ENCODE peak calls at places on chromosomes 1 and 21, in eight cellular contexts. One of them, this sample, is unnamed.

GRCh38 chr21:37915941-37916794 is at the start of gene KCNJ6:
- DNase-seq in GM10248: no peak
- DNase-seq in Ammon's horn: peak
- DNase-seq in renal cortical epithelial cell: peak
- DNase-seq in HTR-8/SVneo: peak
- DNase-seq in stimulated activated CD4-positive, alpha-beta T cell treated with anti-CD3 and anti-CD28 coated beads, Interleukin-4, amount 100 ng/mL, for 4 hours: no peak
- DNase-seq in mucosa of gallbladder: no peak
- DNase-seq in uterus: no peak
- DNase-seq in this sample: no peak

GRCh38 chr1:22600071-22600816 is 36.2 kb upstream of the C1QA start:
- DNase-seq in GM10248: no peak
- DNase-seq in Ammon's horn: no peak
- DNase-seq in renal cortical epithelial cell: no peak
- DNase-seq in HTR-8/SVneo: no peak
- DNase-seq in stimulated activated CD4-positive, alpha-beta T cell treated with anti-CD3 and anti-CD28 coated beads, Interleukin-4, amount 100 ng/mL, for 4 hours: no peak
- DNase-seq in mucosa of gallbladder: no peak
- DNase-seq in uterus: no peak
- DNase-seq in this sample: no peak

GRCh38 chr21:46424621-46425020 is 34.1 kb upstream of the DIP2A start:
- DNase-seq in GM10248: no peak
- DNase-seq in Ammon's horn: no peak
- DNase-seq in renal cortical epithelial cell: no peak
- DNase-seq in HTR-8/SVneo: no peak
- DNase-seq in stimulated activated CD4-positive, alpha-beta T cell treated with anti-CD3 and anti-CD28 coated beads, Interleukin-4, amount 100 ng/mL, for 4 hours: no peak
- DNase-seq in mucosa of gallbladder: no peak
- DNase-seq in uterus: no peak
- DNase-seq in this sample: no peak

GRCh38 chr1:47561523-47562007 is 123.7 kb downstream of the FOXD2 start:
- DNase-seq in GM10248: no peak
- DNase-seq in Ammon's horn: no peak
- DNase-seq in renal cortical epithelial cell: peak
- DNase-seq in HTR-8/SVneo: no peak
- DNase-seq in stimulated activated CD4-positive, alpha-beta T cell treated with anti-CD3 and anti-CD28 coated beads, Interleukin-4, amount 100 ng/mL, for 4 hours: no peak
- DNase-seq in mucosa of gallbladder: no peak
- DNase-seq in uterus: no peak
- DNase-seq in this sample: no peak

GRCh38 chr1:7278045-7278444 is 492.8 kb downstream of the CAMTA1 start:
- DNase-seq in GM10248: no peak
- DNase-seq in Ammon's horn: no peak
- DNase-seq in renal cortical epithelial cell: no peak
- DNase-seq in HTR-8/SVneo: no peak
- DNase-seq in stimulated activated CD4-positive, alpha-beta T cell treated with anti-CD3 and anti-CD28 coated beads, Interleukin-4, amount 100 ng/mL, for 4 hours: no peak
- DNase-seq in mucosa of gallbladder: peak
- DNase-seq in uterus: no peak
- DNase-seq in this sample: no peak

GRCh38 chr1:94334156-94334555 is 84.0 kb upstream of the ABCD3 start:
- DNase-seq in GM10248: no peak
- DNase-seq in Ammon's horn: no peak
- DNase-seq in renal cortical epithelial cell: peak
- DNase-seq in HTR-8/SVneo: no peak
- DNase-seq in stimulated activated CD4-positive, alpha-beta T cell treated with anti-CD3 and anti-CD28 coated beads, Interleukin-4, amount 100 ng/mL, for 4 hours: no peak
- DNase-seq in mucosa of gallbladder: no peak
- DNase-seq in uterus: no peak
- DNase-seq in this sample: no peak

GRCh38 chr1:50710099-50710498 is 250.0 kb downstream of the FAF1 start:
- DNase-seq in GM10248: no peak
- DNase-seq in Ammon's horn: no peak
- DNase-seq in renal cortical epithelial cell: no peak
- DNase-seq in HTR-8/SVneo: no peak
- DNase-seq in stimulated activated CD4-positive, alpha-beta T cell treated with anti-CD3 and anti-CD28 coated beads, Interleukin-4, amount 100 ng/mL, for 4 hours: no peak
- DNase-seq in mucosa of gallbladder: no peak
- DNase-seq in uterus: no peak
- DNase-seq in this sample: no peak

GRCh38 chr1:159923203-159924024 is 1.9 kb downstream of the TAGLN2 start:
- DNase-seq in GM10248: peak
- DNase-seq in Ammon's horn: peak
- DNase-seq in renal cortical epithelial cell: peak
- DNase-seq in HTR-8/SVneo: peak
- DNase-seq in stimulated activated CD4-positive, alpha-beta T cell treated with anti-CD3 and anti-CD28 coated beads, Interleukin-4, amount 100 ng/mL, for 4 hours: peak
- DNase-seq in mucosa of gallbladder: peak
- DNase-seq in uterus: peak
- DNase-seq in this sample: peak

GRCh38 chr1:110481968-110482623 is 31.1 kb downstream of the PROK1 start:
- DNase-seq in GM10248: no peak
- DNase-seq in Ammon's horn: no peak
- DNase-seq in renal cortical epithelial cell: no peak
- DNase-seq in HTR-8/SVneo: no peak
- DNase-seq in stimulated activated CD4-positive, alpha-beta T cell treated with anti-CD3 and anti-CD28 coated beads, Interleukin-4, amount 100 ng/mL, for 4 hours: no peak
- DNase-seq in mucosa of gallbladder: no peak
- DNase-seq in uterus: no peak
- DNase-seq in this sample: no peak

GRCh38 chr1:112083487-112083886 is 94.0 kb upstream of the KCND3 start:
- DNase-seq in GM10248: no peak
- DNase-seq in Ammon's horn: no peak
- DNase-seq in renal cortical epithelial cell: peak
- DNase-seq in HTR-8/SVneo: no peak
- DNase-seq in stimulated activated CD4-positive, alpha-beta T cell treated with anti-CD3 and anti-CD28 coated beads, Interleukin-4, amount 100 ng/mL, for 4 hours: no peak
- DNase-seq in mucosa of gallbladder: no peak
- DNase-seq in uterus: no peak
- DNase-seq in this sample: no peak

GRCh38 chr1:201608635-201609395 is 69.9 kb downstream of the NAV1 start:
- DNase-seq in GM10248: no peak
- DNase-seq in Ammon's horn: peak
- DNase-seq in renal cortical epithelial cell: no peak
- DNase-seq in HTR-8/SVneo: no peak
- DNase-seq in stimulated activated CD4-positive, alpha-beta T cell treated with anti-CD3 and anti-CD28 coated beads, Interleukin-4, amount 100 ng/mL, for 4 hours: no peak
- DNase-seq in mucosa of gallbladder: no peak
- DNase-seq in uterus: peak
- DNase-seq in this sample: no peak

GRCh38 chr1:107782192-107782845 is 182.7 kb downstream of the VAV3 start:
- DNase-seq in GM10248: no peak
- DNase-seq in Ammon's horn: peak
- DNase-seq in renal cortical epithelial cell: peak
- DNase-seq in HTR-8/SVneo: peak
- DNase-seq in stimulated activated CD4-positive, alpha-beta T cell treated with anti-CD3 and anti-CD28 coated beads, Interleukin-4, amount 100 ng/mL, for 4 hours: no peak
- DNase-seq in mucosa of gallbladder: peak
- DNase-seq in uterus: no peak
- DNase-seq in this sample: peak

GRCh38 chr1:177423083-177423482 is 252.3 kb downstream of the BRINP2 start:
- DNase-seq in GM10248: no peak
- DNase-seq in Ammon's horn: no peak
- DNase-seq in renal cortical epithelial cell: no peak
- DNase-seq in HTR-8/SVneo: no peak
- DNase-seq in stimulated activated CD4-positive, alpha-beta T cell treated with anti-CD3 and anti-CD28 coated beads, Interleukin-4, amount 100 ng/mL, for 4 hours: no peak
- DNase-seq in mucosa of gallbladder: no peak
- DNase-seq in uterus: no peak
- DNase-seq in this sample: no peak

GRCh38 chr21:42381347-42381984 is 14.4 kb downstream of the TMPRSS3 start:
- DNase-seq in GM10248: no peak
- DNase-seq in Ammon's horn: no peak
- DNase-seq in renal cortical epithelial cell: peak
- DNase-seq in HTR-8/SVneo: no peak
- DNase-seq in stimulated activated CD4-positive, alpha-beta T cell treated with anti-CD3 and anti-CD28 coated beads, Interleukin-4, amount 100 ng/mL, for 4 hours: no peak
- DNase-seq in mucosa of gallbladder: peak
- DNase-seq in uterus: no peak
- DNase-seq in this sample: no peak

GRCh38 chr1:28592314-28593071 is 428 bp downstream of the RAB42 start:
- DNase-seq in GM10248: peak
- DNase-seq in Ammon's horn: no peak
- DNase-seq in renal cortical epithelial cell: no peak
- DNase-seq in HTR-8/SVneo: no peak
- DNase-seq in stimulated activated CD4-positive, alpha-beta T cell treated with anti-CD3 and anti-CD28 coated beads, Interleukin-4, amount 100 ng/mL, for 4 hours: peak
- DNase-seq in mucosa of gallbladder: no peak
- DNase-seq in uterus: peak
- DNase-seq in this sample: no peak

GRCh38 chr1:232620356-232620841 is 9.5 kb downstream of the SIPA1L2 start:
- DNase-seq in GM10248: no peak
- DNase-seq in Ammon's horn: peak
- DNase-seq in renal cortical epithelial cell: peak
- DNase-seq in HTR-8/SVneo: peak
- DNase-seq in stimulated activated CD4-positive, alpha-beta T cell treated with anti-CD3 and anti-CD28 coated beads, Interleukin-4, amount 100 ng/mL, for 4 hours: no peak
- DNase-seq in mucosa of gallbladder: peak
- DNase-seq in uterus: peak
- DNase-seq in this sample: no peak

GRCh38 chr1:39398278-39399010 is 93.0 kb upstream of the BMP8A start:
- DNase-seq in GM10248: no peak
- DNase-seq in Ammon's horn: peak
- DNase-seq in renal cortical epithelial cell: peak
- DNase-seq in HTR-8/SVneo: peak
- DNase-seq in stimulated activated CD4-positive, alpha-beta T cell treated with anti-CD3 and anti-CD28 coated beads, Interleukin-4, amount 100 ng/mL, for 4 hours: peak
- DNase-seq in mucosa of gallbladder: peak
- DNase-seq in uterus: peak
- DNase-seq in this sample: peak

GRCh38 chr21:28644762-28645161 is 347.9 kb downstream of the LTN1 start:
- DNase-seq in GM10248: no peak
- DNase-seq in Ammon's horn: no peak
- DNase-seq in renal cortical epithelial cell: no peak
- DNase-seq in HTR-8/SVneo: no peak
- DNase-seq in stimulated activated CD4-positive, alpha-beta T cell treated with anti-CD3 and anti-CD28 coated beads, Interleukin-4, amount 100 ng/mL, for 4 hours: no peak
- DNase-seq in mucosa of gallbladder: no peak
- DNase-seq in uterus: no peak
- DNase-seq in this sample: no peak

GRCh38 chr21:38996355-38996754 is 186.9 kb downstream of the PSMG1 start:
- DNase-seq in GM10248: no peak
- DNase-seq in Ammon's horn: no peak
- DNase-seq in renal cortical epithelial cell: no peak
- DNase-seq in HTR-8/SVneo: no peak
- DNase-seq in stimulated activated CD4-positive, alpha-beta T cell treated with anti-CD3 and anti-CD28 coated beads, Interleukin-4, amount 100 ng/mL, for 4 hours: no peak
- DNase-seq in mucosa of gallbladder: no peak
- DNase-seq in uterus: no peak
- DNase-seq in this sample: no peak

GRCh38 chr1:173482683-173483082 is 5.5 kb downstream of the PRDX6 start:
- DNase-seq in GM10248: no peak
- DNase-seq in Ammon's horn: no peak
- DNase-seq in renal cortical epithelial cell: no peak
- DNase-seq in HTR-8/SVneo: no peak
- DNase-seq in stimulated activated CD4-positive, alpha-beta T cell treated with anti-CD3 and anti-CD28 coated beads, Interleukin-4, amount 100 ng/mL, for 4 hours: no peak
- DNase-seq in mucosa of gallbladder: no peak
- DNase-seq in uterus: no peak
- DNase-seq in this sample: no peak

GRCh38 chr1:199859525-199859924 is 168.0 kb upstream of the NR5A2 start:
- DNase-seq in GM10248: no peak
- DNase-seq in Ammon's horn: peak
- DNase-seq in renal cortical epithelial cell: peak
- DNase-seq in HTR-8/SVneo: peak
- DNase-seq in stimulated activated CD4-positive, alpha-beta T cell treated with anti-CD3 and anti-CD28 coated beads, Interleukin-4, amount 100 ng/mL, for 4 hours: no peak
- DNase-seq in mucosa of gallbladder: no peak
- DNase-seq in uterus: no peak
- DNase-seq in this sample: peak

GRCh38 chr1:47444578-47445465 is 7.0 kb downstream of the FOXD2 start:
- DNase-seq in GM10248: no peak
- DNase-seq in Ammon's horn: no peak
- DNase-seq in renal cortical epithelial cell: no peak
- DNase-seq in HTR-8/SVneo: no peak
- DNase-seq in stimulated activated CD4-positive, alpha-beta T cell treated with anti-CD3 and anti-CD28 coated beads, Interleukin-4, amount 100 ng/mL, for 4 hours: peak
- DNase-seq in mucosa of gallbladder: no peak
- DNase-seq in uterus: no peak
- DNase-seq in this sample: no peak

GRCh38 chr1:156717411-156717810 is 10.9 kb upstream of the METTL25B start:
- DNase-seq in GM10248: no peak
- DNase-seq in Ammon's horn: no peak
- DNase-seq in renal cortical epithelial cell: no peak
- DNase-seq in HTR-8/SVneo: no peak
- DNase-seq in stimulated activated CD4-positive, alpha-beta T cell treated with anti-CD3 and anti-CD28 coated beads, Interleukin-4, amount 100 ng/mL, for 4 hours: no peak
- DNase-seq in mucosa of gallbladder: no peak
- DNase-seq in uterus: no peak
- DNase-seq in this sample: no peak

GRCh38 chr1:35452086-35452485 is 105.1 kb downstream of the KIAA0319L start:
- DNase-seq in GM10248: no peak
- DNase-seq in Ammon's horn: peak
- DNase-seq in renal cortical epithelial cell: peak
- DNase-seq in HTR-8/SVneo: no peak
- DNase-seq in stimulated activated CD4-positive, alpha-beta T cell treated with anti-CD3 and anti-CD28 coated beads, Interleukin-4, amount 100 ng/mL, for 4 hours: no peak
- DNase-seq in mucosa of gallbladder: peak
- DNase-seq in uterus: no peak
- DNase-seq in this sample: no peak

GRCh38 chr1:203199481-203200058 is 13.1 kb upstream of the CHI3L1 start:
- DNase-seq in GM10248: no peak
- DNase-seq in Ammon's horn: no peak
- DNase-seq in renal cortical epithelial cell: no peak
- DNase-seq in HTR-8/SVneo: no peak
- DNase-seq in stimulated activated CD4-positive, alpha-beta T cell treated with anti-CD3 and anti-CD28 coated beads, Interleukin-4, amount 100 ng/mL, for 4 hours: no peak
- DNase-seq in mucosa of gallbladder: no peak
- DNase-seq in uterus: no peak
- DNase-seq in this sample: no peak

GRCh38 chr1:46675549-46676314 is 4.1 kb downstream of the TEX38 start:
- DNase-seq in GM10248: peak
- DNase-seq in Ammon's horn: no peak
- DNase-seq in renal cortical epithelial cell: peak
- DNase-seq in HTR-8/SVneo: no peak
- DNase-seq in stimulated activated CD4-positive, alpha-beta T cell treated with anti-CD3 and anti-CD28 coated beads, Interleukin-4, amount 100 ng/mL, for 4 hours: no peak
- DNase-seq in mucosa of gallbladder: no peak
- DNase-seq in uterus: no peak
- DNase-seq in this sample: no peak

GRCh38 chr1:45584351-45585109 is 689 bp downstream of the NASP start:
- DNase-seq in GM10248: peak
- DNase-seq in Ammon's horn: peak
- DNase-seq in renal cortical epithelial cell: peak
- DNase-seq in HTR-8/SVneo: peak
- DNase-seq in stimulated activated CD4-positive, alpha-beta T cell treated with anti-CD3 and anti-CD28 coated beads, Interleukin-4, amount 100 ng/mL, for 4 hours: peak
- DNase-seq in mucosa of gallbladder: peak
- DNase-seq in uterus: peak
- DNase-seq in this sample: peak

GRCh38 chr1:25523512-25523911 is 19.9 kb upstream of the LDLRAP1 start:
- DNase-seq in GM10248: no peak
- DNase-seq in Ammon's horn: no peak
- DNase-seq in renal cortical epithelial cell: no peak
- DNase-seq in HTR-8/SVneo: peak
- DNase-seq in stimulated activated CD4-positive, alpha-beta T cell treated with anti-CD3 and anti-CD28 coated beads, Interleukin-4, amount 100 ng/mL, for 4 hours: no peak
- DNase-seq in mucosa of gallbladder: no peak
- DNase-seq in uterus: no peak
- DNase-seq in this sample: no peak

GRCh38 chr21:38768385-38769071 is 37.2 kb upstream of the ETS2 start:
- DNase-seq in GM10248: peak
- DNase-seq in Ammon's horn: no peak
- DNase-seq in renal cortical epithelial cell: peak
- DNase-seq in HTR-8/SVneo: no peak
- DNase-seq in stimulated activated CD4-positive, alpha-beta T cell treated with anti-CD3 and anti-CD28 coated beads, Interleukin-4, amount 100 ng/mL, for 4 hours: peak
- DNase-seq in mucosa of gallbladder: no peak
- DNase-seq in uterus: no peak
- DNase-seq in this sample: peak

GRCh38 chr1:59126361-59126760 is 170.5 kb upstream of the FGGY start:
- DNase-seq in GM10248: no peak
- DNase-seq in Ammon's horn: no peak
- DNase-seq in renal cortical epithelial cell: no peak
- DNase-seq in HTR-8/SVneo: no peak
- DNase-seq in stimulated activated CD4-positive, alpha-beta T cell treated with anti-CD3 and anti-CD28 coated beads, Interleukin-4, amount 100 ng/mL, for 4 hours: no peak
- DNase-seq in mucosa of gallbladder: no peak
- DNase-seq in uterus: no peak
- DNase-seq in this sample: no peak

GRCh38 chr1:90579212-90579802 is 137.8 kb downstream of the BARHL2 start:
- DNase-seq in GM10248: peak
- DNase-seq in Ammon's horn: peak
- DNase-seq in renal cortical epithelial cell: peak
- DNase-seq in HTR-8/SVneo: peak
- DNase-seq in stimulated activated CD4-positive, alpha-beta T cell treated with anti-CD3 and anti-CD28 coated beads, Interleukin-4, amount 100 ng/mL, for 4 hours: no peak
- DNase-seq in mucosa of gallbladder: no peak
- DNase-seq in uterus: no peak
- DNase-seq in this sample: no peak

GRCh38 chr1:113135460-113135859 is 62.5 kb downstream of the LRIG2 start:
- DNase-seq in GM10248: no peak
- DNase-seq in Ammon's horn: no peak
- DNase-seq in renal cortical epithelial cell: no peak
- DNase-seq in HTR-8/SVneo: no peak
- DNase-seq in stimulated activated CD4-positive, alpha-beta T cell treated with anti-CD3 and anti-CD28 coated beads, Interleukin-4, amount 100 ng/mL, for 4 hours: no peak
- DNase-seq in mucosa of gallbladder: no peak
- DNase-seq in uterus: no peak
- DNase-seq in this sample: no peak

GRCh38 chr21:44533121-44533890 is 6.7 kb downstream of the KRTAP10-1 start:
- DNase-seq in GM10248: no peak
- DNase-seq in Ammon's horn: no peak
- DNase-seq in renal cortical epithelial cell: no peak
- DNase-seq in HTR-8/SVneo: no peak
- DNase-seq in stimulated activated CD4-positive, alpha-beta T cell treated with anti-CD3 and anti-CD28 coated beads, Interleukin-4, amount 100 ng/mL, for 4 hours: no peak
- DNase-seq in mucosa of gallbladder: no peak
- DNase-seq in uterus: peak
- DNase-seq in this sample: no peak

GRCh38 chr1:151619489-151620093 is 7.7 kb downstream of the SNX27 start:
- DNase-seq in GM10248: no peak
- DNase-seq in Ammon's horn: no peak
- DNase-seq in renal cortical epithelial cell: peak
- DNase-seq in HTR-8/SVneo: no peak
- DNase-seq in stimulated activated CD4-positive, alpha-beta T cell treated with anti-CD3 and anti-CD28 coated beads, Interleukin-4, amount 100 ng/mL, for 4 hours: no peak
- DNase-seq in mucosa of gallbladder: no peak
- DNase-seq in uterus: no peak
- DNase-seq in this sample: no peak

This sample was measured in brain pericyte.